ENCODE peak calls at places on chromosomes 2 and 18, in seven cellular contexts. One of them, this sample, is unnamed.

GRCh38 chr2:142315353-142315752 is 184.5 kb upstream of the LRP1B start:
- DNase-seq in AG10803: no peak
- DNase-seq in WERI-Rb-1: no peak
- DNase-seq in BJ: no peak
- DNase-seq in colonic mucosa: no peak
- DNase-seq in CD8-positive, alpha-beta memory T cell: no peak
- DNase-seq in testis: no peak
- DNase-seq in this sample: no peak

GRCh38 chr2:191677091-191677645 is 768 bp upstream of the NABP1 start:
- DNase-seq in colonic mucosa: no peak
- DNase-seq in WERI-Rb-1: no peak
- DNase-seq in testis: peak
- DNase-seq in AG10803: peak
- DNase-seq in BJ: peak
- DNase-seq in CD8-positive, alpha-beta memory T cell: peak
- DNase-seq in this sample: peak

GRCh38 chr18:61589724-61590065 is 256.5 kb downstream of the CDH20 start:
- DNase-seq in CD8-positive, alpha-beta memory T cell: no peak
- DNase-seq in WERI-Rb-1: no peak
- DNase-seq in colonic mucosa: no peak
- DNase-seq in AG10803: peak
- DNase-seq in testis: no peak
- DNase-seq in BJ: no peak
- DNase-seq in this sample: no peak

GRCh38 chr2:3297523-3297922 is 80.1 kb downstream of the EIPR1 start:
- DNase-seq in WERI-Rb-1: no peak
- DNase-seq in testis: no peak
- DNase-seq in BJ: no peak
- DNase-seq in colonic mucosa: no peak
- DNase-seq in AG10803: no peak
- DNase-seq in CD8-positive, alpha-beta memory T cell: no peak
- DNase-seq in this sample: no peak

GRCh38 chr2:201707753-201708152 is 9.3 kb upstream of the MPP4 start:
- DNase-seq in WERI-Rb-1: no peak
- DNase-seq in colonic mucosa: no peak
- DNase-seq in AG10803: peak
- DNase-seq in CD8-positive, alpha-beta memory T cell: no peak
- DNase-seq in BJ: no peak
- DNase-seq in testis: no peak
- DNase-seq in this sample: no peak

GRCh38 chr2:180983468-180984388 is 3.3 kb downstream of the UBE2E3 start:
- DNase-seq in BJ: no peak
- DNase-seq in colonic mucosa: peak
- DNase-seq in AG10803: peak
- DNase-seq in testis: peak
- DNase-seq in CD8-positive, alpha-beta memory T cell: peak
- DNase-seq in WERI-Rb-1: peak
- DNase-seq in this sample: peak

GRCh38 chr2:53033416-53033815 is 734.2 kb upstream of the CHAC2 start:
- DNase-seq in testis: no peak
- DNase-seq in WERI-Rb-1: no peak
- DNase-seq in BJ: peak
- DNase-seq in CD8-positive, alpha-beta memory T cell: no peak
- DNase-seq in AG10803: peak
- DNase-seq in colonic mucosa: no peak
- DNase-seq in this sample: no peak

GRCh38 chr2:167550448-167550847 is 662.2 kb downstream of the XIRP2 start:
- DNase-seq in testis: no peak
- DNase-seq in BJ: no peak
- DNase-seq in colonic mucosa: no peak
- DNase-seq in CD8-positive, alpha-beta memory T cell: no peak
- DNase-seq in AG10803: no peak
- DNase-seq in WERI-Rb-1: no peak
- DNase-seq in this sample: no peak

GRCh38 chr18:74976331-74976909 is 232.5 kb downstream of the PTGR3 start:
- DNase-seq in testis: no peak
- DNase-seq in colonic mucosa: no peak
- DNase-seq in CD8-positive, alpha-beta memory T cell: no peak
- DNase-seq in BJ: no peak
- DNase-seq in WERI-Rb-1: no peak
- DNase-seq in AG10803: no peak
- DNase-seq in this sample: no peak

GRCh38 chr2:239162141-239162821 is 238.5 kb downstream of the HDAC4 start:
- DNase-seq in BJ: no peak
- DNase-seq in AG10803: no peak
- DNase-seq in testis: no peak
- DNase-seq in WERI-Rb-1: no peak
- DNase-seq in CD8-positive, alpha-beta memory T cell: peak
- DNase-seq in colonic mucosa: no peak
- DNase-seq in this sample: no peak

GRCh38 chr2:175631247-175631628 is 370.8 kb downstream of the LNPK start:
- DNase-seq in colonic mucosa: no peak
- DNase-seq in CD8-positive, alpha-beta memory T cell: no peak
- DNase-seq in AG10803: no peak
- DNase-seq in BJ: no peak
- DNase-seq in WERI-Rb-1: no peak
- DNase-seq in testis: no peak
- DNase-seq in this sample: no peak

GRCh38 chr18:21141678-21142422 is 30.2 kb upstream of the ROCK1 start:
- DNase-seq in CD8-positive, alpha-beta memory T cell: no peak
- DNase-seq in colonic mucosa: no peak
- DNase-seq in AG10803: peak
- DNase-seq in BJ: no peak
- DNase-seq in testis: no peak
- DNase-seq in WERI-Rb-1: no peak
- DNase-seq in this sample: no peak

GRCh38 chr2:203501870-203502269 is 33.2 kb downstream of the RAPH1 start:
- DNase-seq in CD8-positive, alpha-beta memory T cell: no peak
- DNase-seq in testis: peak
- DNase-seq in BJ: no peak
- DNase-seq in WERI-Rb-1: no peak
- DNase-seq in colonic mucosa: no peak
- DNase-seq in AG10803: no peak
- DNase-seq in this sample: no peak

GRCh38 chr2:166677996-166678395 is 183.9 kb upstream of the SCN7A start:
- DNase-seq in BJ: no peak
- DNase-seq in WERI-Rb-1: no peak
- DNase-seq in AG10803: no peak
- DNase-seq in colonic mucosa: no peak
- DNase-seq in testis: no peak
- DNase-seq in CD8-positive, alpha-beta memory T cell: no peak
- DNase-seq in this sample: no peak

GRCh38 chr2:198347349-198347748 is 543.0 kb downstream of the PLCL1 start:
- DNase-seq in AG10803: no peak
- DNase-seq in colonic mucosa: no peak
- DNase-seq in WERI-Rb-1: no peak
- DNase-seq in BJ: no peak
- DNase-seq in testis: no peak
- DNase-seq in CD8-positive, alpha-beta memory T cell: no peak
- DNase-seq in this sample: no peak

GRCh38 chr2:224412064-224412921 is 10.4 kb upstream of the FAM124B start:
- DNase-seq in colonic mucosa: no peak
- DNase-seq in testis: no peak
- DNase-seq in CD8-positive, alpha-beta memory T cell: no peak
- DNase-seq in WERI-Rb-1: peak
- DNase-seq in AG10803: peak
- DNase-seq in BJ: peak
- DNase-seq in this sample: peak

DNA sequence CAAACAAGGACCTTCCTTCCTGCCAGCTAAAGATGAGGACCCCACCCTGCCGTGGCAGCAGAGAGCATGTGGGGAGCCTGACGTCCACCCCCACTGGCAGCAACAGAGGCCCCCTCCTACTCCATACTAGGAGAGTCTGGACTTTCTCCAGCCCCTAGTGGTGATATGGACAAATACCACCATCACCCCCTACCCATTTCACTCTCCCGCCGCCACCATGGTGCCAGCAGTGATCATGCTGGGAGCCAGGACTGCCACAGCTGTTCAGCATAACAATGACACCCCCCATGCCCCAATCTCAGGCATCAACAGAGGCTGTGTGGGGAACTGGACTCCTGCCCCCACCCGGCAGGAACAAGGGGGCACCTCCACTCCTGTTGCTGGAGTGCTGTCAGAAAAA is 42.7 kb upstream of the ATP9B start:
- DNase-seq in colonic mucosa: no peak
- DNase-seq in CD8-positive, alpha-beta memory T cell: no peak
- DNase-seq in testis: no peak
- DNase-seq in BJ: no peak
- DNase-seq in AG10803: no peak
- DNase-seq in WERI-Rb-1: no peak
- DNase-seq in this sample: no peak
- H3K4me3 ChIP-seq in colonic mucosa: no peak
- H3K4me3 ChIP-seq in CD8-positive, alpha-beta memory T cell: no peak
- H3K4me3 ChIP-seq in testis: no peak
- H3K4me3 ChIP-seq in BJ: no peak
- H3K4me3 ChIP-seq in AG10803: no peak
- H3K4me3 ChIP-seq in WERI-Rb-1: no peak
- H3K4me3 ChIP-seq in this sample: no peak

DNA sequence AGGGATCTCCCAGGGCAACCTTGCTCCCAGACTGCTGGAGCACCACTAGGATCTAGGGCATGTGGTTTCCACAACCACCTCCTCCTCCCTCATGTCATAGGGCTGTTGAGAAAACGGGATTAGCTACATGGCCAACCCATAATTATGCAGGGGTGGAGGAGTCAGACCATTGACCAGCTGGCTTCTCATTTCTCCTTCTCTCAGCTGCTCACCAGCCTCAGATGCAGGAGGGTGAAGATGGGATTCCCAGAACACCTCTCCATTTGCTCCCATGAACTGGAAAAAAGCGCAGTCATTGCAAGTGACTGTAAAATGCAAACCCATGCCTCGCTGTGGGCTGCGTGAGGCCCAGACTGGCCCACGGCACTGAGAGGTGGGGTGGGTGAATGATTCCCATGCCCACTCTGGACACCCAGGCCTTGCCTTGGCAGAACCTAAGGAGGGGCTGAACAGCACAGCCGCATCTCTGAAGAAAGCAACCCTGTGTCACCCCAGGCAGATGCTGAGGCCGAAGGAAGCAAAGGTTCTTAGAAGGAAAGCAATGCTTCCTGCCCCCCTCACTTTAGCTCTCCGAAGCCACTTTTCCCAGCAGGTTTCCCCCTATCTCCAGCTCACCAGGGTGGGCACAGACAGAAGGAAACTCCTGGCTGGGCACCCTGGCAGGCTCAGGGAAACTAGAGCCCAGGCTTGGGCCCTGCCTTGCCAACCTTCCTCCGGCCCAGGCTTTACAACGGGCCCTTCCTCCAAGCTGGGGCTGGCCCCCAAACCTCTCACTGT is 69.6 kb upstream of the RTN4 start:
- DNase-seq in AG10803: peak
- DNase-seq in testis: no peak
- DNase-seq in WERI-Rb-1: peak
- DNase-seq in colonic mucosa: no peak
- DNase-seq in CD8-positive, alpha-beta memory T cell: no peak
- DNase-seq in BJ: no peak
- DNase-seq in this sample: no peak
- H3K4me3 ChIP-seq in AG10803: no peak
- H3K4me3 ChIP-seq in testis: no peak
- H3K4me3 ChIP-seq in WERI-Rb-1: peak
- H3K4me3 ChIP-seq in colonic mucosa: no peak
- H3K4me3 ChIP-seq in CD8-positive, alpha-beta memory T cell: no peak
- H3K4me3 ChIP-seq in BJ: no peak
- H3K4me3 ChIP-seq in this sample: no peak

DNA sequence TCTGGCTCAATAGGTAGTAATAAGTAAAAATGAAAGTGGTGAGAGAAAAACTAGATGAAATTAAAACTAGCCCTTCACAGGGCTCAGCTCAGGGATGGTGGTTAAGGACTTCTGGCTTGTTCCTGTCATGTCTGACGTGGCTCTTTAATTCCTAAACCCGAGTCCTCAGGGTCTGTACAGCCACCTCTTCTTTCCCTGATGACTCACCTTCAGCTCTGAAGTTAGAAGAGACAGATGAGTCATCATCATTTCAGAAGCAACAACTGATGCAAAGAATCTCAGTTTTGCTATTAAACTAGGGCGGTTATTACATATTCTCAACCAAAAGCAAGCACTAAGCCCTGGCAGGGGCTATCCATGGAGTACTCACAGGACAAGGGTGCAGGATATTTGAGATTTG is 24.0 kb upstream of the ITGB6 start:
- DNase-seq in colonic mucosa: no peak
- DNase-seq in WERI-Rb-1: no peak
- DNase-seq in CD8-positive, alpha-beta memory T cell: no peak
- DNase-seq in BJ: peak
- DNase-seq in testis: no peak
- DNase-seq in AG10803: peak
- DNase-seq in this sample: peak
- H3K4me3 ChIP-seq in colonic mucosa: no peak
- H3K4me3 ChIP-seq in WERI-Rb-1: no peak
- H3K4me3 ChIP-seq in CD8-positive, alpha-beta memory T cell: no peak
- H3K4me3 ChIP-seq in BJ: no peak
- H3K4me3 ChIP-seq in testis: no peak
- H3K4me3 ChIP-seq in AG10803: no peak
- H3K4me3 ChIP-seq in this sample: no peak

DNA sequence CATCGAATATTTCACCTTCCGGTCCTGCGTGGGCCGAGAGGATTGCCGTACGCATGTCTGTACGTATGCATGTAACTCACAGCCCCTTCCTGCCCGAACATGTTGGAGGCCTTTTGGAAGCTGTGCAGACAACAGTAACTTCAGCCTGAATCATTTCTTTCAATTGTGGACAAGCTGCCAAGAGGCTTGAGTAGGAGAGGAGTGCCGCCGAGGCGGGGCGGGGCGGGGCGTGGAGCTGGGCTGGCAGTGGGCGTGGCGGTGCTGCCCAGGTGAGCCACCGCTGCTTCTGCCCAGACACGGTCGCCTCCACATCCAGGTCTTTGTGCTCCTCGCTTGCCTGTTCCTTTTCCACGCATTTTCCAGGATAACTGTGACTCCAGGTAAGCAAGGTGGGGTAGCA is at the start of gene SERPINB5:
- DNase-seq in BJ: no peak
- DNase-seq in WERI-Rb-1: no peak
- DNase-seq in colonic mucosa: peak
- DNase-seq in CD8-positive, alpha-beta memory T cell: no peak
- DNase-seq in testis: no peak
- DNase-seq in AG10803: no peak
- DNase-seq in this sample: no peak
- H3K4me3 ChIP-seq in BJ: no peak
- H3K4me3 ChIP-seq in WERI-Rb-1: no peak
- H3K4me3 ChIP-seq in colonic mucosa: no peak
- H3K4me3 ChIP-seq in CD8-positive, alpha-beta memory T cell: no peak
- H3K4me3 ChIP-seq in testis: peak
- H3K4me3 ChIP-seq in AG10803: no peak
- H3K4me3 ChIP-seq in this sample: no peak

DNA sequence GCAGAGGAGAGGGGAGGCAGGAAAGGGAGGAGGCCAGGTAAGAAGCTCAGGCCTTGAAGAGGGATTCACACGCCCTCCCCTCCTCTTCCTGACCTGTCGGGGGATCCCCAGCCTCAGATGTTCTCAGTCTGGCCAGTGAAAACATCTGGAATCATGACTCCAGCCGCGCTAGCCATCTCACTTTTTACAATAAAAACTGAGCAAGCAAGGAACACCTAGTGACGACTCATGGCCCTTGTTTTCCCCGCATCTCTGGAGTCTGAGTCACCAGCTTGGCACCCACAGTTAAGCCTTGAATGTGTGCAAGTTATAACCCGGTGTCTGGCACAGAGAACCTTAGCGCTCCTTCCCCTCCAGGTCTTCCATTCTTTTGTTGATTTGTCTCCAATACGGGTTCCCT is 74.3 kb downstream of the SH3BP4 start:
- DNase-seq in AG10803: peak
- DNase-seq in CD8-positive, alpha-beta memory T cell: no peak
- DNase-seq in testis: no peak
- DNase-seq in BJ: peak
- DNase-seq in colonic mucosa: no peak
- DNase-seq in WERI-Rb-1: no peak
- DNase-seq in this sample: peak
- H3K4me3 ChIP-seq in AG10803: no peak
- H3K4me3 ChIP-seq in CD8-positive, alpha-beta memory T cell: no peak
- H3K4me3 ChIP-seq in testis: no peak
- H3K4me3 ChIP-seq in BJ: no peak
- H3K4me3 ChIP-seq in colonic mucosa: no peak
- H3K4me3 ChIP-seq in WERI-Rb-1: no peak
- H3K4me3 ChIP-seq in this sample: no peak

This sample was measured in retinal pigment epithelial cell.